ENCODE peak calls at places on chromosome 3, in eight cellular contexts. One of them, this sample, is unnamed.

GRCh38 chr3:120743081-120743365 is 479 bp downstream of the GTF2E1 start:
- DNase-seq in fibroblast of mammary gland: peak
- DNase-seq in RPMI8226: no peak
- DNase-seq in NCI-H510A: no peak
- DNase-seq in activated B cell treated with CpG ODN at 0.5 μM for 24 hours: no peak
- DNase-seq in progenitor cell of endocrine pancreas: no peak
- DNase-seq in left ventricle myocardium inferior: no peak
- DNase-seq in astrocyte of the spinal cord: peak
- DNase-seq in this sample: no peak

GRCh38 chr3:101780661-101781060 is 1.6 kb downstream of the NXPE3 start:
- DNase-seq in fibroblast of mammary gland: peak
- DNase-seq in RPMI8226: peak
- DNase-seq in NCI-H510A: no peak
- DNase-seq in activated B cell treated with CpG ODN at 0.5 μM for 24 hours: no peak
- DNase-seq in progenitor cell of endocrine pancreas: no peak
- DNase-seq in left ventricle myocardium inferior: no peak
- DNase-seq in astrocyte of the spinal cord: peak
- DNase-seq in this sample: no peak

GRCh38 chr3:109607897-109608296 is 270.6 kb upstream of the DPPA4 start:
- DNase-seq in fibroblast of mammary gland: no peak
- DNase-seq in RPMI8226: no peak
- DNase-seq in NCI-H510A: no peak
- DNase-seq in activated B cell treated with CpG ODN at 0.5 μM for 24 hours: no peak
- DNase-seq in progenitor cell of endocrine pancreas: no peak
- DNase-seq in left ventricle myocardium inferior: no peak
- DNase-seq in astrocyte of the spinal cord: no peak
- DNase-seq in this sample: no peak

GRCh38 chr3:184786271-184787010 is 25.5 kb upstream of the VPS8 start:
- DNase-seq in fibroblast of mammary gland: peak
- DNase-seq in RPMI8226: no peak
- DNase-seq in NCI-H510A: no peak
- DNase-seq in activated B cell treated with CpG ODN at 0.5 μM for 24 hours: no peak
- DNase-seq in progenitor cell of endocrine pancreas: no peak
- DNase-seq in left ventricle myocardium inferior: peak
- DNase-seq in astrocyte of the spinal cord: peak
- DNase-seq in this sample: no peak

GRCh38 chr3:143207338-143207961 is 87.9 kb downstream of the CHST2 start:
- DNase-seq in fibroblast of mammary gland: peak
- DNase-seq in RPMI8226: peak
- DNase-seq in NCI-H510A: no peak
- DNase-seq in activated B cell treated with CpG ODN at 0.5 μM for 24 hours: no peak
- DNase-seq in progenitor cell of endocrine pancreas: no peak
- DNase-seq in left ventricle myocardium inferior: no peak
- DNase-seq in astrocyte of the spinal cord: peak
- DNase-seq in this sample: no peak

GRCh38 chr3:181264491-181264890 is 275.0 kb upstream of the DNAJC19 start:
- DNase-seq in fibroblast of mammary gland: no peak
- DNase-seq in RPMI8226: no peak
- DNase-seq in NCI-H510A: no peak
- DNase-seq in activated B cell treated with CpG ODN at 0.5 μM for 24 hours: no peak
- DNase-seq in progenitor cell of endocrine pancreas: no peak
- DNase-seq in left ventricle myocardium inferior: no peak
- DNase-seq in astrocyte of the spinal cord: no peak
- DNase-seq in this sample: no peak

GRCh38 chr3:43856351-43856750 is 165.6 kb downstream of the ABHD5 start:
- DNase-seq in fibroblast of mammary gland: no peak
- DNase-seq in RPMI8226: peak
- DNase-seq in NCI-H510A: no peak
- DNase-seq in activated B cell treated with CpG ODN at 0.5 μM for 24 hours: no peak
- DNase-seq in progenitor cell of endocrine pancreas: no peak
- DNase-seq in left ventricle myocardium inferior: no peak
- DNase-seq in astrocyte of the spinal cord: no peak
- DNase-seq in this sample: no peak

GRCh38 chr3:187473778-187474406 is 105.7 kb downstream of the RTP4 start:
- DNase-seq in fibroblast of mammary gland: peak
- DNase-seq in RPMI8226: no peak
- DNase-seq in NCI-H510A: no peak
- DNase-seq in activated B cell treated with CpG ODN at 0.5 μM for 24 hours: no peak
- DNase-seq in progenitor cell of endocrine pancreas: no peak
- DNase-seq in left ventricle myocardium inferior: no peak
- DNase-seq in astrocyte of the spinal cord: peak
- DNase-seq in this sample: peak

GRCh38 chr3:23480981-23481380 is 277.9 kb downstream of the UBE2E2 start:
- DNase-seq in fibroblast of mammary gland: no peak
- DNase-seq in RPMI8226: no peak
- DNase-seq in NCI-H510A: no peak
- DNase-seq in activated B cell treated with CpG ODN at 0.5 μM for 24 hours: no peak
- DNase-seq in progenitor cell of endocrine pancreas: no peak
- DNase-seq in left ventricle myocardium inferior: no peak
- DNase-seq in astrocyte of the spinal cord: no peak
- DNase-seq in this sample: no peak

GRCh38 chr3:97871788-97872187 is 50.0 kb downstream of the CRYBG3 start:
- DNase-seq in fibroblast of mammary gland: peak
- DNase-seq in RPMI8226: no peak
- DNase-seq in NCI-H510A: no peak
- DNase-seq in activated B cell treated with CpG ODN at 0.5 μM for 24 hours: no peak
- DNase-seq in progenitor cell of endocrine pancreas: no peak
- DNase-seq in left ventricle myocardium inferior: no peak
- DNase-seq in astrocyte of the spinal cord: no peak
- DNase-seq in this sample: no peak

GRCh38 chr3:63450634-63451363 is 172.7 kb downstream of the SYNPR start:
- DNase-seq in fibroblast of mammary gland: no peak
- DNase-seq in RPMI8226: no peak
- DNase-seq in NCI-H510A: no peak
- DNase-seq in activated B cell treated with CpG ODN at 0.5 μM for 24 hours: no peak
- DNase-seq in progenitor cell of endocrine pancreas: no peak
- DNase-seq in left ventricle myocardium inferior: no peak
- DNase-seq in astrocyte of the spinal cord: no peak
- DNase-seq in this sample: no peak

GRCh38 chr3:9826815-9827574 is 16.8 kb downstream of the RPUSD3 start:
- DNase-seq in fibroblast of mammary gland: peak
- DNase-seq in RPMI8226: peak
- DNase-seq in NCI-H510A: peak
- DNase-seq in activated B cell treated with CpG ODN at 0.5 μM for 24 hours: no peak
- DNase-seq in progenitor cell of endocrine pancreas: no peak
- DNase-seq in left ventricle myocardium inferior: no peak
- DNase-seq in astrocyte of the spinal cord: no peak
- DNase-seq in this sample: peak

GRCh38 chr3:188125076-188125475 is 28.9 kb upstream of the LPP start:
- DNase-seq in fibroblast of mammary gland: no peak
- DNase-seq in RPMI8226: no peak
- DNase-seq in NCI-H510A: no peak
- DNase-seq in activated B cell treated with CpG ODN at 0.5 μM for 24 hours: no peak
- DNase-seq in progenitor cell of endocrine pancreas: no peak
- DNase-seq in left ventricle myocardium inferior: no peak
- DNase-seq in astrocyte of the spinal cord: no peak
- DNase-seq in this sample: no peak

GRCh38 chr3:152196782-152197181 is 71.9 kb upstream of the MBNL1 start:
- DNase-seq in fibroblast of mammary gland: no peak
- DNase-seq in RPMI8226: peak
- DNase-seq in NCI-H510A: no peak
- DNase-seq in activated B cell treated with CpG ODN at 0.5 μM for 24 hours: no peak
- DNase-seq in progenitor cell of endocrine pancreas: no peak
- DNase-seq in left ventricle myocardium inferior: no peak
- DNase-seq in astrocyte of the spinal cord: no peak
- DNase-seq in this sample: no peak

GRCh38 chr3:45465192-45465591 is 76.8 kb downstream of the LARS2 start:
- DNase-seq in fibroblast of mammary gland: no peak
- DNase-seq in RPMI8226: no peak
- DNase-seq in NCI-H510A: no peak
- DNase-seq in activated B cell treated with CpG ODN at 0.5 μM for 24 hours: no peak
- DNase-seq in progenitor cell of endocrine pancreas: no peak
- DNase-seq in left ventricle myocardium inferior: no peak
- DNase-seq in astrocyte of the spinal cord: no peak
- DNase-seq in this sample: no peak

GRCh38 chr3:193851941-193852674 is 259.1 kb downstream of the OPA1 start:
- DNase-seq in fibroblast of mammary gland: no peak
- DNase-seq in RPMI8226: no peak
- DNase-seq in NCI-H510A: no peak
- DNase-seq in activated B cell treated with CpG ODN at 0.5 μM for 24 hours: no peak
- DNase-seq in progenitor cell of endocrine pancreas: no peak
- DNase-seq in left ventricle myocardium inferior: no peak
- DNase-seq in astrocyte of the spinal cord: peak
- DNase-seq in this sample: peak

GRCh38 chr3:194142156-194142910 is 6.4 kb downstream of the HES1 start:
- DNase-seq in fibroblast of mammary gland: peak
- DNase-seq in RPMI8226: peak
- DNase-seq in NCI-H510A: no peak
- DNase-seq in activated B cell treated with CpG ODN at 0.5 μM for 24 hours: peak
- DNase-seq in progenitor cell of endocrine pancreas: no peak
- DNase-seq in left ventricle myocardium inferior: peak
- DNase-seq in astrocyte of the spinal cord: no peak
- DNase-seq in this sample: no peak

GRCh38 chr3:182597621-182598041 is 195.7 kb upstream of the ATP11B start:
- DNase-seq in fibroblast of mammary gland: no peak
- DNase-seq in RPMI8226: no peak
- DNase-seq in NCI-H510A: no peak
- DNase-seq in activated B cell treated with CpG ODN at 0.5 μM for 24 hours: no peak
- DNase-seq in progenitor cell of endocrine pancreas: no peak
- DNase-seq in left ventricle myocardium inferior: no peak
- DNase-seq in astrocyte of the spinal cord: peak
- DNase-seq in this sample: peak

GRCh38 chr3:152404976-152405375 is 136.2 kb downstream of the MBNL1 start:
- DNase-seq in fibroblast of mammary gland: no peak
- DNase-seq in RPMI8226: no peak
- DNase-seq in NCI-H510A: no peak
- DNase-seq in activated B cell treated with CpG ODN at 0.5 μM for 24 hours: no peak
- DNase-seq in progenitor cell of endocrine pancreas: no peak
- DNase-seq in left ventricle myocardium inferior: no peak
- DNase-seq in astrocyte of the spinal cord: no peak
- DNase-seq in this sample: no peak

GRCh38 chr3:141367038-141367730 is 1.1 kb upstream of the ZBTB38 start:
- DNase-seq in fibroblast of mammary gland: peak
- DNase-seq in RPMI8226: peak
- DNase-seq in NCI-H510A: no peak
- DNase-seq in activated B cell treated with CpG ODN at 0.5 μM for 24 hours: no peak
- DNase-seq in progenitor cell of endocrine pancreas: no peak
- DNase-seq in left ventricle myocardium inferior: no peak
- DNase-seq in astrocyte of the spinal cord: peak
- DNase-seq in this sample: no peak

GRCh38 chr3:104755791-104756190 is 610.9 kb upstream of the ALCAM start:
- DNase-seq in fibroblast of mammary gland: no peak
- DNase-seq in RPMI8226: no peak
- DNase-seq in NCI-H510A: no peak
- DNase-seq in activated B cell treated with CpG ODN at 0.5 μM for 24 hours: no peak
- DNase-seq in progenitor cell of endocrine pancreas: no peak
- DNase-seq in left ventricle myocardium inferior: no peak
- DNase-seq in astrocyte of the spinal cord: no peak
- DNase-seq in this sample: no peak

GRCh38 chr3:186930143-186930638 is at the start of gene ST6GAL1:
- DNase-seq in fibroblast of mammary gland: peak
- DNase-seq in RPMI8226: peak
- DNase-seq in NCI-H510A: peak
- DNase-seq in activated B cell treated with CpG ODN at 0.5 μM for 24 hours: peak
- DNase-seq in progenitor cell of endocrine pancreas: peak
- DNase-seq in left ventricle myocardium inferior: peak
- DNase-seq in astrocyte of the spinal cord: peak
- DNase-seq in this sample: peak

GRCh38 chr3:139574026-139574947 is 34.7 kb upstream of the RBP1 start:
- DNase-seq in fibroblast of mammary gland: peak
- DNase-seq in RPMI8226: no peak
- DNase-seq in NCI-H510A: no peak
- DNase-seq in activated B cell treated with CpG ODN at 0.5 μM for 24 hours: no peak
- DNase-seq in progenitor cell of endocrine pancreas: no peak
- DNase-seq in left ventricle myocardium inferior: peak
- DNase-seq in astrocyte of the spinal cord: no peak
- DNase-seq in this sample: no peak

GRCh38 chr3:23071758-23072157 is 131.4 kb upstream of the UBE2E2 start:
- DNase-seq in fibroblast of mammary gland: no peak
- DNase-seq in RPMI8226: no peak
- DNase-seq in NCI-H510A: no peak
- DNase-seq in activated B cell treated with CpG ODN at 0.5 μM for 24 hours: no peak
- DNase-seq in progenitor cell of endocrine pancreas: no peak
- DNase-seq in left ventricle myocardium inferior: no peak
- DNase-seq in astrocyte of the spinal cord: no peak
- DNase-seq in this sample: no peak

GRCh38 chr3:113169876-113170452 is 41.4 kb upstream of the BOC start:
- DNase-seq in fibroblast of mammary gland: no peak
- DNase-seq in RPMI8226: no peak
- DNase-seq in NCI-H510A: no peak
- DNase-seq in activated B cell treated with CpG ODN at 0.5 μM for 24 hours: no peak
- DNase-seq in progenitor cell of endocrine pancreas: no peak
- DNase-seq in left ventricle myocardium inferior: no peak
- DNase-seq in astrocyte of the spinal cord: no peak
- DNase-seq in this sample: no peak

GRCh38 chr3:159824341-159824740 is 164.3 kb upstream of the IL12A start:
- DNase-seq in fibroblast of mammary gland: peak
- DNase-seq in RPMI8226: no peak
- DNase-seq in NCI-H510A: peak
- DNase-seq in activated B cell treated with CpG ODN at 0.5 μM for 24 hours: no peak
- DNase-seq in progenitor cell of endocrine pancreas: no peak
- DNase-seq in left ventricle myocardium inferior: no peak
- DNase-seq in astrocyte of the spinal cord: peak
- DNase-seq in this sample: peak

GRCh38 chr3:42014443-42014945 is 52.6 kb upstream of the ULK4 start:
- DNase-seq in fibroblast of mammary gland: peak
- DNase-seq in RPMI8226: peak
- DNase-seq in NCI-H510A: no peak
- DNase-seq in activated B cell treated with CpG ODN at 0.5 μM for 24 hours: no peak
- DNase-seq in progenitor cell of endocrine pancreas: no peak
- DNase-seq in left ventricle myocardium inferior: no peak
- DNase-seq in astrocyte of the spinal cord: peak
- DNase-seq in this sample: no peak

This sample was measured in T47D.